ENCODE peak calls at places on chromosomes 5 and 9, in five cellular contexts. L is tibial artery, B is osteocyte, M is Calu3, C is GM13976. N is an unnamed sample.

GRCh38 chr5:74634611-74635286 is 5.8 kb downstream of the ENC1 start:
- DNase-seq in M (no peak), C (no peak), B (no peak), L (no peak), N (no peak)

GRCh38 chr5:71586052-71586940 is 844 bp upstream of the MCCC2 start:
- DNase-seq in B (peak), M (peak), L (no peak), C (peak), N (no peak)

GRCh38 chr5:174723979-174724483 is 351 bp upstream of the MSX2 start:
- DNase-seq in M (no peak), L (no peak), B (no peak), C (no peak), N (no peak)

GRCh38 chr5:28548856-28549255 is 1510.5 kb upstream of the CDH9 start:
- DNase-seq in C (no peak), M (no peak), B (no peak), L (no peak), N (no peak)

GRCh38 chr9:81318571-81318970 is 370.8 kb downstream of the TLE1 start:
- DNase-seq in L (no peak), C (no peak), B (no peak), M (peak), N (no peak)

GRCh38 chr5:72252574-72253155 is 67.4 kb downstream of the MRPS27 start:
- DNase-seq in B (no peak), C (no peak), M (no peak), L (no peak), N (no peak)

GRCh38 chr5:60852940-60853339 is 8.9 kb upstream of the ELOVL7 start:
- DNase-seq in L (no peak), B (no peak), C (no peak), M (no peak), N (no peak)

GRCh38 chr9:126116351-126117157 is 210.1 kb upstream of the MVB12B start:
- DNase-seq in C (no peak), M (no peak), L (no peak), B (peak), N (no peak)

GRCh38 chr9:125889524-125890473 is 142.6 kb downstream of the PBX3 start:
- DNase-seq in B (peak), M (peak), L (peak), C (peak), N (no peak)

GRCh38 chr9:91253488-91253887 is 108.2 kb downstream of the AUH start:
- DNase-seq in L (no peak), M (no peak), B (no peak), C (peak), N (no peak)

GRCh38 chr5:22693125-22693524 is 160.0 kb downstream of the CDH12 start:
- DNase-seq in B (no peak), L (no peak), C (no peak), M (no peak), N (no peak)

GRCh38 chr5:2756211-2756746 is 4.8 kb upstream of the IRX2 start:
- DNase-seq in C (no peak), L (no peak), B (no peak), M (no peak), N (no peak)

GRCh38 chr5:77842247-77842646 is 66.1 kb upstream of the TBCA start:
- DNase-seq in M (no peak), C (no peak), B (no peak), L (no peak), N (no peak)

GRCh38 chr9:116405321-116405720 is 251.7 kb downstream of the PAPPA start:
- DNase-seq in L (no peak), C (no peak), B (no peak), M (no peak), N (no peak)

GRCh38 chr9:127567119-127567897 is 44.8 kb upstream of the STXBP1 start:
- DNase-seq in M (peak), C (no peak), B (no peak), L (peak), N (no peak)

GRCh38 chr5:3182477-3182876 is 413.2 kb upstream of the IRX1 start:
- DNase-seq in L (no peak), B (no peak), M (no peak), C (no peak), N (no peak)

GRCh38 chr5:34487956-34488355 is 168.2 kb upstream of the RAI14 start:
- DNase-seq in B (no peak), C (no peak), L (no peak), M (no peak), N (no peak)

GRCh38 chr5:78496373-78496772 is 136.0 kb downstream of the SCAMP1 start:
- DNase-seq in C (no peak), B (no peak), M (peak), L (no peak), N (no peak)

GRCh38 chr9:92206490-92206889 is 87.0 kb downstream of the IARS1 start:
- DNase-seq in B (no peak), L (no peak), C (no peak), M (no peak), N (no peak)

GRCh38 chr9:119088002-119088401 is 281.2 kb downstream of the BRINP1 start:
- DNase-seq in M (no peak), L (no peak), C (no peak), B (no peak), N (no peak)

GRCh38 chr5:21145376-21145775 is 1157.4 kb upstream of the CDH18 start:
- DNase-seq in L (no peak), B (no peak), M (no peak), C (no peak), N (no peak)

GRCh38 chr9:99167694-99168093 is 54.0 kb downstream of the ALG2 start:
- DNase-seq in B (no peak), M (no peak), L (no peak), C (peak), N (no peak)

DNA sequence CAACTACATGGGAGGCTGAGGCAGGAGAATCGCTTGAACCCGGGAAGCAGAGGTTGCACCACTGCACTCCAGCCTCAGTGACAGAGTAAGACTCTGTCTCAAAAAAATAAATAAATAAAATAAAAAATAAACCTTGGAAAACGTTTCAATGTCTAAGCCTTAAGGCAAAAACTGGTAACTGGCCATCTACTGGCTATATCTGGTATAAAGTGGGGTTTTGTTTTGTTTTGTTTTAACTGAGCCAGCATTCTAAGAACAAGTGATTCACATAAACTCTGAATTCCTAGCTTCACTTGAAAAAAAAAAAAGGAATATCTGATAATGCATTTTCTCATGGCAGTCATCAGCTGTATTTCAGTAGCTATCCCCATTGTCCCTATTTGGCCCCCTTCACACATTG is 126.1 kb upstream of the EFNA5 start:
- DNase-seq in L (no peak), C (no peak), M (no peak), B (no peak), N (no peak)
- TF ChIP-seq CTCF in L (no peak), C (no peak), M (no peak), B (no peak), N (no peak)

GRCh38 chr5:116361171-116361967 is 213.3 kb downstream of the SEMA6A start:
- DNase-seq in L (no peak), M (peak), B (no peak), C (no peak), N (no peak)
- TF ChIP-seq CTCF in L (no peak), M (no peak), B (no peak), C (no peak), N (no peak)

GRCh38 chr5:108372369-108372768 is 9.5 kb downstream of the FBXL17 start:
- DNase-seq in C (no peak), M (no peak), B (no peak), L (no peak), N (no peak)
- TF ChIP-seq CTCF in C (no peak), M (no peak), B (no peak), L (no peak), N (no peak)

GRCh38 chr9:110638381-110638954 is 30.1 kb upstream of the MUSK start:
- DNase-seq in L (no peak), B (no peak), M (no peak), C (no peak), N (no peak)
- TF ChIP-seq CTCF in L (peak), B (peak), M (no peak), C (no peak), N (peak)

N was measured in thoracic aorta.